ENCODE peak calls at places on chromosomes 2 and 18, in four cellular contexts. B is neuronal stem cell, Z is gastrocnemius medialis, A is upper lobe of right lung. Q is an unnamed sample. For H3K27me3 and H3K9me3, the result is how much of the 10 kb centered on the place peaks cover.

GRCh38 chr2:28717339-28717758 is 34.3 kb upstream of the PPP1CB start:
- DNase-seq in B (no peak), A (peak), Z (peak), Q (peak)

GRCh38 chr2:31319391-31320175 is 85.6 kb downstream of the EHD3 start:
- DNase-seq in Z (peak), B (no peak), A (no peak), Q (no peak)

GRCh38 chr18:3664563-3665178 is 214.7 kb downstream of the TGIF1 start:
- DNase-seq in A (no peak), Z (no peak), B (peak), Q (no peak)

GRCh38 chr2:152189622-152190495 is 14.3 kb upstream of the STAM2 start:
- DNase-seq in B (peak), A (no peak), Z (peak), Q (no peak)

GRCh38 chr18:11323359-11323819 is 174.0 kb upstream of the PIEZO2 start:
- DNase-seq in A (no peak), B (no peak), Z (no peak), Q (no peak)

GRCh38 chr2:61660511-61661388 is 122.6 kb upstream of the XPO1 start:
- DNase-seq in A (no peak), B (no peak), Z (peak), Q (no peak)

GRCh38 chr2:185219981-185220380 is 518.6 kb upstream of the FSIP2 start:
- DNase-seq in B (no peak), A (no peak), Z (no peak), Q (no peak)

GRCh38 chr2:37912056-37912455 is 13.0 kb upstream of the RMDN2 start:
- DNase-seq in B (no peak), Z (no peak), A (no peak), Q (no peak)

GRCh38 chr18:34576622-34577021 is 133.5 kb upstream of the DTNA start:
- DNase-seq in A (no peak), Z (no peak), B (no peak), Q (no peak)

GRCh38 chr18:38241216-38241615 is 675.6 kb upstream of the CELF4 start:
- DNase-seq in B (no peak), Z (no peak), A (no peak), Q (no peak)

GRCh38 chr2:240922234-240922981 is 16.3 kb downstream of the CROCC2 start:
- DNase-seq in Z (peak), A (no peak), B (no peak), Q (peak)

GRCh38 chr2:11802782-11803191 is 56.4 kb downstream of the LPIN1 start:
- DNase-seq in B (no peak), Z (no peak), A (no peak), Q (no peak)

GRCh38 chr2:163347982-163348842 is 387.6 kb downstream of the FIGN start:
- DNase-seq in A (peak), B (peak), Z (peak), Q (peak)

GRCh38 chr2:209425082-209426071 is 1.5 kb downstream of the MAP2 start:
- DNase-seq in A (no peak), Z (no peak), B (no peak), Q (no peak)

GRCh38 chr2:57490746-57491145 is 555.9 kb upstream of the VRK2 start:
- DNase-seq in A (no peak), Z (no peak), B (no peak), Q (no peak)

GRCh38 chr2:173079968-173080860 is 4.6 kb downstream of the MAP3K20 start:
- DNase-seq in A (no peak), Z (no peak), B (no peak), Q (no peak)

GRCh38 chr2:20622731-20623130 is 28.2 kb downstream of the HS1BP3 start:
- DNase-seq in B (no peak), Z (peak), A (peak), Q (peak)

GRCh38 chr18:78979682-78980278 is at the start of gene SALL3:
- DNase-seq in Z (no peak), A (no peak), B (no peak), Q (no peak)

GRCh38 chr18:78979058-78979680 is 449 bp upstream of the SALL3 start:
- DNase-seq in Z (no peak), A (no peak), B (no peak), Q (peak)

GRCh38 chr18:78976697-78977626 is 2.7 kb upstream of the SALL3 start:
- DNase-seq in A (no peak), Z (no peak), B (no peak), Q (peak)

GRCh38 chr18:78977627-78978271 is 1.9 kb upstream of the SALL3 start:
- DNase-seq in A (no peak), B (no peak), Z (no peak), Q (no peak)

DNA sequence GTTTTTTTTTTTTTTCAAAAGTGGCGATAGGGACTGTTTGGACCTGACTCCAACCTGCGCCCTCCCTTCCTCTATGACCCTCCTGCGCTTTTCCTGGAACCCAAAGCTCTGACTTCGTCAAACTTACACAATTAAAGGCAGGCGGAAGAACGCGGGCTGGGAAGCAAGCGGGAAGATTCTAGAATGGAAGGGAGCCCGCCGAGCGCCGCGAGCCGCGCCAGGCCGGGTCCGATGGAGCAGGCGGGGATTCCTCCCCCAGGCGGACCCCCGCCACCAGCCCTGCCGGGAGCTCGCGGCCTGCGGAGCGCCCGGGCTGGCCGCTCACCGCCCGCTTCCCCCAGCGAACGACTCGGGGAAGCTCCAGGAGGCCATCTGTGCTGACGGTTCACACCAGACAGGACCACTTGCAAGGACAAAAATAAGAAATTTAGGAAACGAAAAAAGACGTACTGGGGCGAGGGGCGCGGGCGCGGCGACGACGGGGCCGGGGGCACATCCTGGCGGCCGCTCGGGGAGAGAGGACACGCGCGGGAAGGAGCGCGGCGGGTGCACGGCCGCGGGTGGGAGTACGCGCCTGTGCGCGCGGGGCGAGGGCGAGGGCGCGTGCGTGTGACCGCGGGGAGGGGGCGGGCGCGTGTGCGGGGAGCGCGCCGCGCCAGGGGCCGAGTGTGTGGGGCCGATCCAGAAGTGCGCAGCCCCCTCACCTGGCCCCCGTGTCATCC is 1.1 kb upstream of the SALL3 start:
- DNase-seq in Z (no peak), A (no peak), B (no peak), Q (no peak)
- H3K27me3 ChIP-seq in Z (half or more), A (half or more), B (under half), Q (half or more)

GRCh38 chr18:65093341-65093740 is 657.5 kb upstream of the CDH7 start:
- DNase-seq in Z (no peak), B (no peak), A (no peak), Q (no peak)
- H3K4me3 ChIP-seq in Z (no peak), B (no peak), A (no peak), Q (no peak)

GRCh38 chr2:16071039-16071864 is 130.9 kb downstream of the MYCN start:
- DNase-seq in A (no peak), B (no peak), Z (no peak), Q (no peak)

GRCh38 chr2:16069933-16070647 is 129.7 kb downstream of the MYCN start:
- DNase-seq in A (no peak), B (peak), Z (no peak), Q (no peak)

GRCh38 chr2:16071865-16072637 is 131.7 kb downstream of the MYCN start:
- DNase-seq in Z (no peak), A (no peak), B (no peak), Q (no peak)

GRCh38 chr2:16069663-16069932 is 129.2 kb downstream of the MYCN start:
- DNase-seq in A (no peak), Z (no peak), B (no peak), Q (no peak)

GRCh38 chr2:16070648-16070971 is 130.3 kb downstream of the MYCN start:
- DNase-seq in B (no peak), Z (no peak), A (no peak), Q (no peak)
- H3K9me3 ChIP-seq in B (under half), Z (under half), A (under half), Q (under half)

GRCh38 chr2:70765507-70765906 is 2.5 kb downstream of the ADD2 start:
- DNase-seq in B (no peak), A (no peak), Z (no peak), Q (no peak)
- H3K27me3 ChIP-seq in B (under half), A (half or more), Z (under half), Q (half or more)

GRCh38 chr2:112170495-112170894 is 32.3 kb downstream of the FBLN7 start:
- DNase-seq in B (no peak), Z (no peak), A (peak), Q (no peak)

GRCh38 chr2:112173646-112174319 is 35.6 kb downstream of the FBLN7 start:
- DNase-seq in B (no peak), A (peak), Z (no peak), Q (no peak)

GRCh38 chr2:112174383-112174782 is 36.2 kb downstream of the FBLN7 start:
- DNase-seq in B (no peak), A (no peak), Z (no peak), Q (no peak)

GRCh38 chr2:112175958-112176573 is 37.9 kb downstream of the FBLN7 start:
- DNase-seq in Z (no peak), B (no peak), A (no peak), Q (no peak)

DNA sequence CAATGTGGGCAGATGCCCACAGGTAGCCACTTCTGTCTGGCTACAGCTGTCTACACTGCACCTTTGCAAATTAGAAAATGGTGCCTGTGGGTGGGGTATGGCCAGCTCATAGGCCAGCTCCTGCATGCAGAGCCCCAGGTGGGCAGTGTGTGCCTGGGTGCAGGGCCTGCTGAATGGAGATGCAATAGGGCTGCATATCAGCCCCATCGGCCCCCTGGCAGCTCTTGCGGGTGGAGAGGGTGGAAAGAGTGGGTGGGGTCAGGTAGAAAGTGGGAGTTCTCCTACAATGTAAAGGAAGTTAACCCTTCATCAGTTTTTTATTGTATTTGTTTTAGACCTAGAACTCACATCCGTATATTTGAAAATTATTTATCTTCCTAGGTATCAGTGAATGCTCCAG is 37.1 kb downstream of the FBLN7 start:
- DNase-seq in Z (no peak), B (no peak), A (no peak), Q (no peak)
- H3K4me3 ChIP-seq in Z (no peak), B (no peak), A (no peak), Q (no peak)

GRCh38 chr2:6846967-6847695 is 18.6 kb downstream of the CMPK2 start:
- DNase-seq in Z (no peak), A (no peak), B (no peak), Q (no peak)
- H3K9me3 ChIP-seq in Z (under half), A (half or more), B (half or more), Q (under half)

DNA sequence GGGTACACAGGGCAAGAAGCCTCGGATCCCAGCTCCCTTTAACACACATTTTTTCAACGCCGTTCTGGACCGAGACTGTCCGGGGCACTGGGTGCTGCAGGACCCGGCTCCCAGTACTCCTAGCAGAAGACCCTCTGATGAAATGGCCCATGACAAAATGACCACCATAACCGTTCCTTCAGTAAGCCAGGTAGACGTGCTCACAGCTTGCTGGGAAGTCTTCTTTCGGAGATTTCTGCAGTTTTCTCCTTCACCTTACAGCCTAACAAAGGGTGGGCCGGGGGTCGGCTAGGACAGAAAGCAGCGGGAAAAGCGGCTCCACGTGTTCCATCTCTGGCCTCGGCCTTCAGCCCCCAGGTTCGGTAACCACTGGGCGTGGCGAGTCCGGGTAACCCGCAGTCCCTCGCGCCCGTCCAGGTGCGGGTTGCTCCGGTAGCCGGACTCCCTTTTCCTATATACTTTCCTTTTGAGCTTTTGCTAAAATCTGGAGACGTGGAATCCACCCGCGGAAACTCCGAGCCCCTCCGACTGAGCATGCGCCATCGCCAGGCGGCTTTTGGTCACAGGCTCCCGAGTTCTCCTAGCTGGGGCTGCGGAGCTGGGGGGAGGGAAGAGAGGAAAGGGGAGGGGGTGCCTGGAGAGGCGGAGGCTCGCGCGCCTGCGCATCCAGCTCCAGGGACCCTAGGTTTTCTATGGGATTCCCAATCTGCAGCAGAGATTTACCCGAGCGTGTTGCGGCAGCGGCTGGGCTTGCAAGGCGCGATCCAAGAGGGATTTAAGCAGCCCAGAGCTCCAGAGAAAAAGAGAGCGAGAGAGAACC is at the start of gene VSNL1:
- DNase-seq in A (peak), Z (peak), B (peak), Q (peak)
- H3K27me3 ChIP-seq in A (half or more), Z (under half), B (under half), Q (under half)

GRCh38 chr18:28824183-28824574 is 647.2 kb upstream of the CDH2 start:
- DNase-seq in Z (no peak), B (no peak), A (no peak), Q (no peak)

GRCh38 chr18:28820353-28820752 is 643.4 kb upstream of the CDH2 start:
- DNase-seq in Z (no peak), A (no peak), B (no peak), Q (no peak)

GRCh38 chr18:28826062-28826565 is 649.2 kb upstream of the CDH2 start:
- DNase-seq in B (no peak), A (no peak), Z (no peak), Q (no peak)

GRCh38 chr18:28823506-28824182 is 646.7 kb upstream of the CDH2 start:
- DNase-seq in A (no peak), Z (no peak), B (no peak), Q (peak)
- H3K4me3 ChIP-seq in A (no peak), Z (no peak), B (no peak), Q (no peak)

GRCh38 chr2:148410899-148411298 is 233.7 kb upstream of the EPC2 start:
- DNase-seq in Z (no peak), A (no peak), B (no peak), Q (no peak)
- H3K9me3 ChIP-seq in Z (under half), A (under half), B (under half), Q (under half)

Q was measured in RWPE2.